ENCODE peak calls at places on chromosomes 5 and 9, in ten cellular contexts. One of them, this sample, is unnamed.

GRCh38 chr9:123033864-123034598 is 564 bp downstream of the GPR21 start:
- DNase-seq in right lobe of liver: no peak
- DNase-seq in activated CD8-positive, alpha-beta T cell treated with anti-CD3 and anti-CD28 coated beads for 36 hours: peak
- DNase-seq in choroid plexus epithelial cell: no peak
- DNase-seq in nephron progenitor cell: no peak
- DNase-seq in CD4-positive, alpha-beta T cell: no peak
- DNase-seq in mammary epithelial cell: no peak
- DNase-seq in H1: no peak
- DNase-seq in stomach: no peak
- DNase-seq in breast epithelium: no peak
- DNase-seq in this sample: no peak

GRCh38 chr5:124234022-124234899 is 512.2 kb downstream of the ZNF608 start:
- DNase-seq in stomach: no peak
- DNase-seq in nephron progenitor cell: no peak
- DNase-seq in activated CD8-positive, alpha-beta T cell treated with anti-CD3 and anti-CD28 coated beads for 36 hours: no peak
- DNase-seq in mammary epithelial cell: no peak
- DNase-seq in H1: no peak
- DNase-seq in CD4-positive, alpha-beta T cell: no peak
- DNase-seq in breast epithelium: no peak
- DNase-seq in choroid plexus epithelial cell: peak
- DNase-seq in right lobe of liver: no peak
- DNase-seq in this sample: no peak

GRCh38 chr5:42015681-42016080 is 90.6 kb downstream of the FBXO4 start:
- DNase-seq in activated CD8-positive, alpha-beta T cell treated with anti-CD3 and anti-CD28 coated beads for 36 hours: no peak
- DNase-seq in nephron progenitor cell: no peak
- DNase-seq in breast epithelium: no peak
- DNase-seq in choroid plexus epithelial cell: no peak
- DNase-seq in mammary epithelial cell: no peak
- DNase-seq in stomach: no peak
- DNase-seq in H1: no peak
- DNase-seq in CD4-positive, alpha-beta T cell: no peak
- DNase-seq in right lobe of liver: no peak
- DNase-seq in this sample: no peak

GRCh38 chr9:133754187-133754586 is 16.0 kb upstream of the SARDH start:
- DNase-seq in activated CD8-positive, alpha-beta T cell treated with anti-CD3 and anti-CD28 coated beads for 36 hours: no peak
- DNase-seq in stomach: no peak
- DNase-seq in right lobe of liver: no peak
- DNase-seq in choroid plexus epithelial cell: no peak
- DNase-seq in nephron progenitor cell: no peak
- DNase-seq in mammary epithelial cell: no peak
- DNase-seq in breast epithelium: no peak
- DNase-seq in H1: no peak
- DNase-seq in CD4-positive, alpha-beta T cell: no peak
- DNase-seq in this sample: no peak

GRCh38 chr9:97128919-97129318 is 90.0 kb upstream of the CTSV start:
- DNase-seq in stomach: no peak
- DNase-seq in choroid plexus epithelial cell: no peak
- DNase-seq in breast epithelium: no peak
- DNase-seq in H1: no peak
- DNase-seq in right lobe of liver: no peak
- DNase-seq in mammary epithelial cell: no peak
- DNase-seq in nephron progenitor cell: no peak
- DNase-seq in activated CD8-positive, alpha-beta T cell treated with anti-CD3 and anti-CD28 coated beads for 36 hours: no peak
- DNase-seq in CD4-positive, alpha-beta T cell: no peak
- DNase-seq in this sample: no peak

GRCh38 chr5:127909078-127909477 is 174.5 kb upstream of the SLC12A2 start:
- DNase-seq in nephron progenitor cell: peak
- DNase-seq in right lobe of liver: no peak
- DNase-seq in stomach: no peak
- DNase-seq in choroid plexus epithelial cell: peak
- DNase-seq in CD4-positive, alpha-beta T cell: no peak
- DNase-seq in mammary epithelial cell: peak
- DNase-seq in activated CD8-positive, alpha-beta T cell treated with anti-CD3 and anti-CD28 coated beads for 36 hours: peak
- DNase-seq in breast epithelium: no peak
- DNase-seq in H1: peak
- DNase-seq in this sample: no peak

GRCh38 chr5:38932854-38933408 is 87.1 kb downstream of the OSMR start:
- DNase-seq in CD4-positive, alpha-beta T cell: no peak
- DNase-seq in H1: no peak
- DNase-seq in choroid plexus epithelial cell: no peak
- DNase-seq in nephron progenitor cell: no peak
- DNase-seq in activated CD8-positive, alpha-beta T cell treated with anti-CD3 and anti-CD28 coated beads for 36 hours: no peak
- DNase-seq in breast epithelium: no peak
- DNase-seq in mammary epithelial cell: no peak
- DNase-seq in stomach: no peak
- DNase-seq in right lobe of liver: no peak
- DNase-seq in this sample: no peak

GRCh38 chr5:147346006-147346561 is 111.3 kb downstream of the STK32A start:
- DNase-seq in nephron progenitor cell: no peak
- DNase-seq in mammary epithelial cell: no peak
- DNase-seq in H1: no peak
- DNase-seq in choroid plexus epithelial cell: no peak
- DNase-seq in right lobe of liver: no peak
- DNase-seq in CD4-positive, alpha-beta T cell: no peak
- DNase-seq in activated CD8-positive, alpha-beta T cell treated with anti-CD3 and anti-CD28 coated beads for 36 hours: no peak
- DNase-seq in breast epithelium: no peak
- DNase-seq in stomach: no peak
- DNase-seq in this sample: no peak

GRCh38 chr9:127608104-127608966 is 3.7 kb upstream of the STXBP1 start:
- DNase-seq in H1: peak
- DNase-seq in stomach: peak
- DNase-seq in mammary epithelial cell: peak
- DNase-seq in right lobe of liver: peak
- DNase-seq in nephron progenitor cell: peak
- DNase-seq in choroid plexus epithelial cell: peak
- DNase-seq in CD4-positive, alpha-beta T cell: peak
- DNase-seq in breast epithelium: peak
- DNase-seq in activated CD8-positive, alpha-beta T cell treated with anti-CD3 and anti-CD28 coated beads for 36 hours: peak
- DNase-seq in this sample: no peak

GRCh38 chr5:83964235-83964634 is 243.6 kb upstream of the HAPLN1 start:
- DNase-seq in mammary epithelial cell: no peak
- DNase-seq in nephron progenitor cell: no peak
- DNase-seq in stomach: no peak
- DNase-seq in CD4-positive, alpha-beta T cell: no peak
- DNase-seq in right lobe of liver: no peak
- DNase-seq in activated CD8-positive, alpha-beta T cell treated with anti-CD3 and anti-CD28 coated beads for 36 hours: no peak
- DNase-seq in H1: no peak
- DNase-seq in breast epithelium: no peak
- DNase-seq in choroid plexus epithelial cell: peak
- DNase-seq in this sample: no peak

GRCh38 chr5:158070855-158071254 is 211.9 kb upstream of the CLINT1 start:
- DNase-seq in activated CD8-positive, alpha-beta T cell treated with anti-CD3 and anti-CD28 coated beads for 36 hours: no peak
- DNase-seq in H1: no peak
- DNase-seq in right lobe of liver: no peak
- DNase-seq in choroid plexus epithelial cell: no peak
- DNase-seq in CD4-positive, alpha-beta T cell: no peak
- DNase-seq in nephron progenitor cell: no peak
- DNase-seq in mammary epithelial cell: no peak
- DNase-seq in stomach: no peak
- DNase-seq in breast epithelium: no peak
- DNase-seq in this sample: no peak

GRCh38 chr5:177403194-177403825 is 2.8 kb upstream of the PFN3 start:
- DNase-seq in breast epithelium: no peak
- DNase-seq in mammary epithelial cell: peak
- DNase-seq in activated CD8-positive, alpha-beta T cell treated with anti-CD3 and anti-CD28 coated beads for 36 hours: peak
- DNase-seq in stomach: peak
- DNase-seq in H1: no peak
- DNase-seq in nephron progenitor cell: peak
- DNase-seq in choroid plexus epithelial cell: peak
- DNase-seq in right lobe of liver: no peak
- DNase-seq in CD4-positive, alpha-beta T cell: peak
- DNase-seq in this sample: no peak

GRCh38 chr5:82910905-82911304 is 166.3 kb downstream of the TMEM167A start:
- DNase-seq in mammary epithelial cell: no peak
- DNase-seq in choroid plexus epithelial cell: no peak
- DNase-seq in H1: no peak
- DNase-seq in stomach: no peak
- DNase-seq in breast epithelium: no peak
- DNase-seq in right lobe of liver: no peak
- DNase-seq in nephron progenitor cell: no peak
- DNase-seq in CD4-positive, alpha-beta T cell: no peak
- DNase-seq in activated CD8-positive, alpha-beta T cell treated with anti-CD3 and anti-CD28 coated beads for 36 hours: no peak
- DNase-seq in this sample: no peak

GRCh38 chr5:82912462-82912861 is 164.7 kb downstream of the TMEM167A start:
- DNase-seq in nephron progenitor cell: no peak
- DNase-seq in CD4-positive, alpha-beta T cell: no peak
- DNase-seq in H1: no peak
- DNase-seq in mammary epithelial cell: no peak
- DNase-seq in stomach: no peak
- DNase-seq in choroid plexus epithelial cell: no peak
- DNase-seq in activated CD8-positive, alpha-beta T cell treated with anti-CD3 and anti-CD28 coated beads for 36 hours: peak
- DNase-seq in breast epithelium: no peak
- DNase-seq in right lobe of liver: no peak
- DNase-seq in this sample: no peak

GRCh38 chr5:82911902-82912301 is 165.3 kb downstream of the TMEM167A start:
- DNase-seq in mammary epithelial cell: peak
- DNase-seq in right lobe of liver: no peak
- DNase-seq in H1: no peak
- DNase-seq in activated CD8-positive, alpha-beta T cell treated with anti-CD3 and anti-CD28 coated beads for 36 hours: peak
- DNase-seq in stomach: no peak
- DNase-seq in CD4-positive, alpha-beta T cell: no peak
- DNase-seq in nephron progenitor cell: no peak
- DNase-seq in breast epithelium: no peak
- DNase-seq in choroid plexus epithelial cell: no peak
- DNase-seq in this sample: no peak

DNA sequence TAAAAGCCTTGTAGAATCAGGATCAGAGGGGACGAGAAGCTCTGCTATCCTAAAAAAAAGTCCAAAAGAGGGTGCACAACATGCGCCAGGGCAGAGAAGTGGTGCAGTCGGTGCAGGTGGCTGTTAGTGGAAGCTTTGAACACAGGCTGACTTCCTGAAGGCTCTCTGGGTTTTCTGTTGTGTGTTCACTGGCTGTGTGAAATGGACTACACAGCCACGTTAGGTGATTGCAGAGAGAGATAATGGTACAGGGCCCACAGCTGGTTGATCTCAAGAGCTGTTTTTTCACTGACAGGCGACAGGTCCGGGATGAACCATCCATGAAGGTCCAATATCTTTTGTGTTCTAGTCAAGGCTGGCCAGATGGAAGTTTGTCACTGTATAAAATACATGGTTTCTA is 167.4 kb downstream of the TMEM167A start:
- DNase-seq in nephron progenitor cell: no peak
- DNase-seq in H1: no peak
- DNase-seq in mammary epithelial cell: no peak
- DNase-seq in CD4-positive, alpha-beta T cell: no peak
- DNase-seq in choroid plexus epithelial cell: no peak
- DNase-seq in breast epithelium: no peak
- DNase-seq in stomach: no peak
- DNase-seq in activated CD8-positive, alpha-beta T cell treated with anti-CD3 and anti-CD28 coated beads for 36 hours: no peak
- DNase-seq in right lobe of liver: no peak
- DNase-seq in this sample: no peak
- TF ChIP-seq CTCF in nephron progenitor cell: no peak
- TF ChIP-seq CTCF in H1: no peak
- TF ChIP-seq CTCF in mammary epithelial cell: no peak
- TF ChIP-seq CTCF in CD4-positive, alpha-beta T cell: no peak
- TF ChIP-seq CTCF in choroid plexus epithelial cell: no peak
- TF ChIP-seq CTCF in breast epithelium: no peak
- TF ChIP-seq CTCF in stomach: no peak
- TF ChIP-seq CTCF in activated CD8-positive, alpha-beta T cell treated with anti-CD3 and anti-CD28 coated beads for 36 hours: no peak
- TF ChIP-seq CTCF in right lobe of liver: no peak
- TF ChIP-seq CTCF in this sample: no peak

DNA sequence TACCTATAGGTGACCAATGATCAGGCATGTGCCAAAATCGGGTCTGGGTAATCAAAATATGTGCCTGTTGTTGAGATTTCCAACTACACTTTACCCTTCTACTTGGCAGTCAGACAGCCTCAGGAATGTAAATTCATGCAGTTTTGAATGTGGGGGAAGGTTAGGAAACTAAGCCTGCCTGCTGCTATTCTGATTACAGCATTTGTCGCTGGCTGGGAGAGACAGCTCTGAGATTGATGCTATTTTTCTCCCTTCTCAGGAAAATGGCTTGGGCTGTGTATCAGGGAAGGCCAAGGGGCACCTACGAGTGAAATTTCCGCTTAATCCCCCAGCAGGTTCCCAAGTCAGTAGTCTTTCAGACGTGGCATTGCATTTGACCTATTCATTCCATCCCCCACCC is 3.6 kb upstream of the RGS7BP start:
- DNase-seq in H1: no peak
- DNase-seq in nephron progenitor cell: no peak
- DNase-seq in choroid plexus epithelial cell: peak
- DNase-seq in CD4-positive, alpha-beta T cell: no peak
- DNase-seq in mammary epithelial cell: no peak
- DNase-seq in right lobe of liver: no peak
- DNase-seq in breast epithelium: no peak
- DNase-seq in stomach: no peak
- DNase-seq in activated CD8-positive, alpha-beta T cell treated with anti-CD3 and anti-CD28 coated beads for 36 hours: no peak
- DNase-seq in this sample: no peak
- TF ChIP-seq CTCF in H1: no peak
- TF ChIP-seq CTCF in nephron progenitor cell: no peak
- TF ChIP-seq CTCF in choroid plexus epithelial cell: no peak
- TF ChIP-seq CTCF in CD4-positive, alpha-beta T cell: no peak
- TF ChIP-seq CTCF in mammary epithelial cell: no peak
- TF ChIP-seq CTCF in right lobe of liver: no peak
- TF ChIP-seq CTCF in breast epithelium: no peak
- TF ChIP-seq CTCF in stomach: no peak
- TF ChIP-seq CTCF in activated CD8-positive, alpha-beta T cell treated with anti-CD3 and anti-CD28 coated beads for 36 hours: no peak
- TF ChIP-seq CTCF in this sample: no peak

DNA sequence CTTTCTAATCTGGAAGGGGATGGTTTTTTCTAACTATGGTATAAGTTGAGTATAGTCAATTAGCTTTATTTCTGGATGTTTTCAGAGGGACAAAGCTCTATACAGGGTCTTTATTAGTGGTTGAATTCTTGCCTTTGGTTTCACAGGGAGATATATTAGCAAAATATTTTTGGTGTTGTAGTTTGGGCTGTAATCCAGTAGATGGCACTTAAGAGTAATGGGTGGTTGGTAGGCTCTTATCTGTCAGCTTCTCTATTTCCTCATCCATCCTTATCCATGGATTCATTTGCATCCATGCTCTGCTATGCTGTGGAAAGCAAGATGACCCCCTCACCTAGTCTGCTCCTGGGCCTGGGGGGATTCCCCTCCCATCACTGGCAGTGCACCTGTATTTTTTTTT is 363.6 kb upstream of the CYLC2 start:
- DNase-seq in H1: no peak
- DNase-seq in choroid plexus epithelial cell: peak
- DNase-seq in activated CD8-positive, alpha-beta T cell treated with anti-CD3 and anti-CD28 coated beads for 36 hours: no peak
- DNase-seq in nephron progenitor cell: no peak
- DNase-seq in CD4-positive, alpha-beta T cell: no peak
- DNase-seq in stomach: no peak
- DNase-seq in mammary epithelial cell: peak
- DNase-seq in right lobe of liver: no peak
- DNase-seq in breast epithelium: no peak
- DNase-seq in this sample: no peak
- TF ChIP-seq CTCF in H1: peak
- TF ChIP-seq CTCF in choroid plexus epithelial cell: peak
- TF ChIP-seq CTCF in activated CD8-positive, alpha-beta T cell treated with anti-CD3 and anti-CD28 coated beads for 36 hours: no peak
- TF ChIP-seq CTCF in nephron progenitor cell: no peak
- TF ChIP-seq CTCF in CD4-positive, alpha-beta T cell: no peak
- TF ChIP-seq CTCF in stomach: no peak
- TF ChIP-seq CTCF in mammary epithelial cell: peak
- TF ChIP-seq CTCF in right lobe of liver: peak
- TF ChIP-seq CTCF in breast epithelium: no peak
- TF ChIP-seq CTCF in this sample: no peak

DNA sequence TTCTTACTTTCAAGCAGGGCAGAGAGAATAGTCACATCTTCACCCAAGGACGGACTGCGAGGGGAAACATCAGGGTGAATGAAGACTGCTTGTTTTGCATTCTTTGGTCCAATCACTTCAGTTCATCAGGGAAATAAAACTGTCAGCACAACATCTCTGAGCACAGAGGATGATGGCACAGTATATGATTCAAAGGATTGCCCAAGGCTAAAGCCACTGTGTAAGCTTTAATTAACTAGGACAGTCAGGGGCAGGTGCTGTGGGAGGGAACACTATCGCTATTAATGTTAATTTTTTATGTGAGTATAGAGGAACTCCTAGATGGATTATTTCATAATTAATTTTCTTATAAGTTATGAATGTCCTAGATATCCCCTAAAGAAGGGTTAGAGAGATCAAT is 112.1 kb downstream of the BASP1 start:
- DNase-seq in breast epithelium: no peak
- DNase-seq in choroid plexus epithelial cell: no peak
- DNase-seq in stomach: no peak
- DNase-seq in mammary epithelial cell: no peak
- DNase-seq in activated CD8-positive, alpha-beta T cell treated with anti-CD3 and anti-CD28 coated beads for 36 hours: no peak
- DNase-seq in nephron progenitor cell: no peak
- DNase-seq in right lobe of liver: no peak
- DNase-seq in CD4-positive, alpha-beta T cell: no peak
- DNase-seq in H1: no peak
- DNase-seq in this sample: no peak
- TF ChIP-seq CTCF in breast epithelium: no peak
- TF ChIP-seq CTCF in choroid plexus epithelial cell: no peak
- TF ChIP-seq CTCF in stomach: no peak
- TF ChIP-seq CTCF in mammary epithelial cell: no peak
- TF ChIP-seq CTCF in activated CD8-positive, alpha-beta T cell treated with anti-CD3 and anti-CD28 coated beads for 36 hours: no peak
- TF ChIP-seq CTCF in nephron progenitor cell: no peak
- TF ChIP-seq CTCF in right lobe of liver: no peak
- TF ChIP-seq CTCF in CD4-positive, alpha-beta T cell: no peak
- TF ChIP-seq CTCF in H1: no peak
- TF ChIP-seq CTCF in this sample: no peak

This sample was measured in omental fat pad.